ENCODE peak calls at places on chromosomes 7 and 10, in eight cellular contexts. X, H, V, R, Z, I, K and L are unnamed samples.
A peak's percentile ranks its signal among the peaks of the same experiment; 100 is the strongest.

GRCh38 chr7:83579740-83580139 is 69.2 kb downstream of the SEMA3E start:
- DNase-seq in X (peak; percentile 1), H (no peak), V (no peak), R (no peak), Z (no peak), I (no peak), K (peak; percentile 6), L (no peak)

GRCh38 chr7:131424219-131424822 is 96.6 kb downstream of the MKLN1 start:
- DNase-seq in X (peak; percentile 56), H (peak; percentile 42), V (peak; percentile 41), R (no peak), Z (no peak), I (no peak), K (peak; percentile 44), L (peak; percentile 44)

GRCh38 chr10:24259365-24260125 is 50.6 kb downstream of the KIAA1217 start:
- DNase-seq in X (no peak), H (no peak), V (no peak), R (no peak), Z (no peak), I (no peak), K (no peak), L (no peak)

GRCh38 chr7:32070406-32071360 is at the start of gene PDE1C:
- DNase-seq in X (peak; percentile 48), H (no peak), V (no peak), R (no peak), Z (no peak), I (no peak), K (peak; percentile 53), L (no peak)

GRCh38 chr10:50417906-50418697 is 166.8 kb upstream of the ASAH2 start:
- DNase-seq in X (peak; percentile 92), H (peak; percentile 14), V (peak; percentile 64), R (no peak), Z (peak; percentile 40), I (peak; percentile 89), K (peak; percentile 94), L (peak; percentile 65)

GRCh38 chr10:91935886-91936285 is 12.3 kb downstream of the BTAF1 start:
- DNase-seq in X (no peak), H (no peak), V (no peak), R (no peak), Z (no peak), I (no peak), K (no peak), L (no peak)

GRCh38 chr10:71241114-71241898 is 28.9 kb downstream of the UNC5B start:
- DNase-seq in X (peak; percentile 93), H (no peak), V (no peak), R (no peak), Z (no peak), I (no peak), K (peak; percentile 34), L (no peak)

GRCh38 chr10:103479135-103479534 is at the start of gene CALHM3:
- DNase-seq in X (peak; percentile 54), H (no peak), V (no peak), R (no peak), Z (no peak), I (peak; percentile 80), K (peak; percentile 43), L (no peak)

GRCh38 chr7:20331912-20332317 is 1.2 kb downstream of the ITGB8 start:
- DNase-seq in X (no peak), H (no peak), V (no peak), R (no peak), Z (no peak), I (peak; percentile 46), K (no peak), L (no peak)

GRCh38 chr7:16913643-16914042 is 31.9 kb upstream of the AGR3 start:
- DNase-seq in X (no peak), H (no peak), V (no peak), R (no peak), Z (no peak), I (no peak), K (no peak), L (no peak)

GRCh38 chr7:157932498-157933218 is 595.9 kb downstream of the DNAJB6 start:
- DNase-seq in X (peak; percentile 3), H (no peak), V (no peak), R (no peak), Z (no peak), I (no peak), K (peak; percentile 2), L (no peak)

GRCh38 chr7:66964391-66964790 is 31.0 kb downstream of the SBDS start:
- DNase-seq in X (peak; percentile 81), H (no peak), V (no peak), R (no peak), Z (no peak), I (no peak), K (peak; percentile 45), L (no peak)

GRCh38 chr7:27162548-27162848 is 2.8 kb downstream of the HOXA9 start:
- DNase-seq in X (peak; percentile 20), H (no peak), V (no peak), R (no peak), Z (no peak), I (no peak), K (no peak), L (no peak)

GRCh38 chr7:125828153-125828690 is 898.6 kb upstream of the POT1 start:
- DNase-seq in X (no peak), H (no peak), V (no peak), R (no peak), Z (no peak), I (no peak), K (no peak), L (no peak)

GRCh38 chr7:86825264-86825663 is 181.6 kb downstream of the GRM3 start:
- DNase-seq in X (no peak), H (no peak), V (no peak), R (no peak), Z (no peak), I (no peak), K (no peak), L (no peak)

GRCh38 chr7:8913687-8914086 is 480.3 kb downstream of the NXPH1 start:
- DNase-seq in X (no peak), H (peak; percentile 24), V (no peak), R (no peak), Z (no peak), I (no peak), K (no peak), L (no peak)

GRCh38 chr10:101330236-101331225 is 23.4 kb upstream of the BTRC start:
- DNase-seq in X (peak; percentile 48), H (peak; percentile 62), V (no peak), R (no peak), Z (no peak), I (no peak), K (peak; percentile 41), L (no peak)

GRCh38 chr10:15141136-15142067 is 27.1 kb downstream of the NMT2 start:
- DNase-seq in X (no peak), H (peak; percentile 0), V (peak; percentile 14), R (no peak), Z (peak; percentile 17), I (no peak), K (no peak), L (peak; percentile 31)

GRCh38 chr7:74029991-74030415 is 2.0 kb downstream of the ELN start:
- DNase-seq in X (no peak), H (no peak), V (no peak), R (no peak), Z (no peak), I (no peak), K (no peak), L (no peak)